ENCODE peak calls at places on chromosomes 3 and 15, in four cellular contexts. Y is K562, L is HepG2, R is GM12878. F is an unnamed sample.

GRCh38 chr3:34139566-34139965 is 341.1 kb downstream of the PDCD6IP start:
- DNase-seq in Y (no peak), L (no peak), R (no peak), F (no peak)

GRCh38 chr3:29324180-29324651 is 43.3 kb downstream of the RBMS3 start:
- DNase-seq in Y (no peak), L (no peak), R (peak), F (no peak)

GRCh38 chr15:82186748-82187415 is 75.7 kb downstream of the EFL1 start:
- DNase-seq in Y (no peak), L (no peak), R (peak), F (no peak)

GRCh38 chr3:31382856-31383255 is 149.9 kb upstream of the STT3B start:
- DNase-seq in Y (no peak), L (no peak), R (no peak), F (no peak)

GRCh38 chr3:97942801-97943546 is 29.3 kb downstream of the RIOX2 start:
- DNase-seq in Y (no peak), L (no peak), R (no peak), F (no peak)

GRCh38 chr3:54271118-54271517 is 148.8 kb downstream of the CACNA2D3 start:
- DNase-seq in Y (no peak), L (no peak), R (no peak), F (no peak)

GRCh38 chr15:63497642-63498100 is 6.7 kb upstream of the USP3 start:
- DNase-seq in Y (no peak), L (no peak), R (no peak), F (no peak)

GRCh38 chr15:88974392-88974791 is 61.2 kb upstream of the MFGE8 start:
- DNase-seq in Y (no peak), L (no peak), R (no peak), F (no peak)

GRCh38 chr3:30496496-30496966 is 109.9 kb upstream of the TGFBR2 start:
- DNase-seq in Y (no peak), L (no peak), R (no peak), F (no peak)

GRCh38 chr3:14524920-14525660 is 15.1 kb downstream of the GRIP2 start:
- DNase-seq in Y (no peak), L (no peak), R (no peak), F (no peak)

GRCh38 chr3:51719413-51720025 is 12.7 kb downstream of the GRM2 start:
- DNase-seq in Y (no peak), L (no peak), R (no peak), F (peak)

GRCh38 chr3:24679429-24679828 is 184.8 kb upstream of the THRB start:
- DNase-seq in Y (no peak), L (no peak), R (no peak), F (no peak)

GRCh38 chr3:126147932-126148683 is 32.3 kb downstream of the ALDH1L1 start:
- DNase-seq in Y (no peak), L (no peak), R (no peak), F (no peak)
- TF ChIP-seq FOXM1 in Y (no peak), L (no peak), R (no peak), F (no peak)

DNA sequence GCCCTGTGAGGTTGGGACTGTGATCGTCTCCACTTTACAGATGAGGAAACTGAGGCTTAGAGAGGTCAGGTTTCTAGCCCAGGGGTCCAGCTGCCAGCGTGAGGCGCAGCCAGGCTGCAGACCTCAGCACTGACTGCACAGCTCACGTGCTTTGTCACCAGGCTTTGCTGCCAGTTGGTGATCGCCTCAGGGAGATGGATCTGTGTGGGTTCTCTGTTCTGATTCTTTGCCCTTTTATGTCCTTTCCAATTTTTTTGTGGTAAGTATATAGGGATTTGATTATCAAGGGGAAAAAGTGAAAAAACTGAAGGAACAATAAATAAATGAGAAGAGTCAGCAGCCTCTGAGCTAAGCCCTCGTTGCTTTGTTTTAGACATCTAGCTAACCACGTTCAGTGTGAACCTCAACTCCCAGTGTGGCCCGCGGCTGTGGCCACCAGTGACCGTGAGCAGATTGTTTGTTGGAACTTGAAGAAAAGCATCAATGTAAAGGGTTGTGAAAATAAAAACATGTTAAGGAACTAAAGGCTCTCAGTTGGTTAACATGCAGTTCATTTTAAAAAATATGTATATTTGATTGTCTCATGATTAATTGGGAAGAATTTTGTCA is 117.6 kb downstream of the PDE8A start:
- DNase-seq in Y (no peak), L (no peak), R (no peak), F (no peak)
- TF ChIP-seq CHD2 in Y (no peak), L (no peak), R (no peak), F (no peak)

DNA sequence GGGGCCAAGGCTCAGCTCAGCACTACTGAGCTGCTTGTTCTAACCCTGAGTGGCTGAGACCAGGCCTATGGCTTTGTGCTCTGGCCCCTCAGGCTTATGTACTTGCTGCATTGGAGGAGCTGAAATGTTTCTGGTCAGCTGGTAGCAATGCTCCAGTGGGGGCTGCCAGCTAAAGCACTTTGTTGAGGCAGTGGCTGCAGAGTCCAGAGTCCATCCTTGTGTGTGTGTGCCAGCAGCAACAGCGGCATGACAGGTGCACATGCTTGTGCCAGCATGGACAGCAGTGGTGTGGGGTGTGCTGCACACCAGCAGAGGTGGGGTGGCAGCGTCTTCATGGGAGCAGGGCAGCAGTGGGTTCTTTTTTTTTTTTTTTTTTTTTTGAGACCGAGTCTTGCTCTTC is 169.1 kb downstream of the VPS8 start:
- DNase-seq in Y (no peak), L (peak), R (no peak), F (no peak)
- TF ChIP-seq FOXM1 in Y (no peak), L (no peak), R (no peak), F (no peak)

GRCh38 chr15:55993804-55994539 is 560 bp upstream of the NEDD4 start:
- DNase-seq in Y (peak), L (peak), R (no peak), F (peak)
- TF ChIP-seq CHD2 in Y (no peak), L (no peak), R (no peak), F (no peak)

GRCh38 chr3:122942937-122943827 is 84.4 kb downstream of the SEMA5B start:
- DNase-seq in Y (peak), L (peak), R (no peak), F (peak)
- TF ChIP-seq FOXM1 in Y (no peak), L (no peak), R (no peak), F (no peak)

GRCh38 chr3:57727096-57727495 is 29.0 kb upstream of the SLMAP start:
- DNase-seq in Y (peak), L (no peak), R (no peak), F (no peak)

GRCh38 chr3:57726395-57726794 is 29.7 kb upstream of the SLMAP start:
- DNase-seq in Y (no peak), L (no peak), R (no peak), F (no peak)

GRCh38 chr3:57731311-57731710 is 24.8 kb upstream of the SLMAP start:
- DNase-seq in Y (no peak), L (no peak), R (no peak), F (no peak)

GRCh38 chr3:57733790-57734189 is 22.3 kb upstream of the SLMAP start:
- DNase-seq in Y (no peak), L (no peak), R (no peak), F (no peak)

DNA sequence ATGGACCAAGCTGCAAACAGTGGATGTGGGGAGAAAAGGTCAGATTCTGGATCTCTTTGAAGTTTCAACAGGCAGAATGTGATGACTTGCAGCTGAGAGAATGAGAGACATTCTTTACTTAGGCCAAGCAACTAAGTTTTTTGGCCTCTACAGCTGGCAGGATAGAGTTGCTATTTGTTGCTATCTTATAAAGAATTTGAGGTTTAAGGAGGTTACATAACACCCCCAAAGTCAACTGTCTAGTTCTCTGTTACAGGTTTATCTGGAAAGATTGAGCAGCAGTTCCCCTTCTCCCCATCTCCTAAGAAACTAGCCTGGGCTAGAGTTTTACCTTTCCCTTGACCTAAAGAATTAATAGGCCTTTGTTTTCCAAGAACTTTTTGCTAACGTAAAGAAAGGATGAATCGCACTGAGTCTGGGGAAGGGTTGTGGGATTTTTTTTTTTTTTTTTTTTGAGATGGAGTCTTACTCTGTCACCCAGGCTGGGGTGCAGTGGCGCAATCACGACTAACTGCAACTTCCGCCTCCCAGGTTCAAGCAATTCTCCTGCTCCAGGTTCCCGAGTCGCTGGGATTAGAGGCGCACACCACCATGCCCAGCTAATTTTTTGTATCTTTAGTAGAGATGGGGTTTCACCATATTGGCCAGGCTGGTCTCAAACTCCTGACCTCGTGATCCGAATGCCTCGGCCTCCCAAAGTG is 26.6 kb upstream of the SLMAP start:
- DNase-seq in Y (no peak), L (no peak), R (no peak), F (no peak)
- TF ChIP-seq CHD2 in Y (no peak), L (no peak), R (no peak), F (no peak)

F was measured in SK-N-SH.